ENCODE peak calls at places on chromosomes 11 and 22, in five cellular contexts. One of them, this sample, is unnamed.

GRCh38 chr22:49371325-49372110 is 456.2 kb downstream of the BRD1 start:
- DNase-seq in neuronal stem cell: no peak
- DNase-seq in H9: peak
- DNase-seq in trophoblast cell: no peak
- DNase-seq in H1: no peak
- DNase-seq in this sample: no peak

GRCh38 chr11:112962854-112963367 is 1.7 kb downstream of the NCAM1 start:
- DNase-seq in neuronal stem cell: peak
- DNase-seq in H9: peak
- DNase-seq in trophoblast cell: no peak
- DNase-seq in H1: peak
- DNase-seq in this sample: peak

GRCh38 chr11:100247701-100248100 is 439.4 kb upstream of the ARHGAP42 start:
- DNase-seq in neuronal stem cell: no peak
- DNase-seq in H9: no peak
- DNase-seq in trophoblast cell: no peak
- DNase-seq in H1: no peak
- DNase-seq in this sample: no peak

GRCh38 chr11:42315267-42315666 is 855.8 kb upstream of the LRRC4C start:
- DNase-seq in neuronal stem cell: no peak
- DNase-seq in H9: no peak
- DNase-seq in trophoblast cell: no peak
- DNase-seq in H1: no peak
- DNase-seq in this sample: peak

GRCh38 chr11:112412383-112412782 is 151.7 kb upstream of the PLET1 start:
- DNase-seq in neuronal stem cell: no peak
- DNase-seq in H9: no peak
- DNase-seq in trophoblast cell: no peak
- DNase-seq in H1: no peak
- DNase-seq in this sample: peak

GRCh38 chr11:113184498-113184897 is 129.9 kb upstream of the TTC12 start:
- DNase-seq in neuronal stem cell: no peak
- DNase-seq in H9: no peak
- DNase-seq in trophoblast cell: peak
- DNase-seq in H1: no peak
- DNase-seq in this sample: peak

GRCh38 chr11:128405693-128406364 is 181.5 kb downstream of the ETS1 start:
- DNase-seq in neuronal stem cell: no peak
- DNase-seq in H9: no peak
- DNase-seq in trophoblast cell: no peak
- DNase-seq in H1: no peak
- DNase-seq in this sample: no peak

GRCh38 chr11:59615132-59615636 is 390 bp downstream of the OSBP start:
- DNase-seq in neuronal stem cell: no peak
- DNase-seq in H9: peak
- DNase-seq in trophoblast cell: no peak
- DNase-seq in H1: peak
- DNase-seq in this sample: peak

GRCh38 chr11:44964526-44965209 is 14.0 kb upstream of the TP53I11 start:
- DNase-seq in neuronal stem cell: no peak
- DNase-seq in H9: no peak
- DNase-seq in trophoblast cell: peak
- DNase-seq in H1: no peak
- DNase-seq in this sample: no peak

DNA sequence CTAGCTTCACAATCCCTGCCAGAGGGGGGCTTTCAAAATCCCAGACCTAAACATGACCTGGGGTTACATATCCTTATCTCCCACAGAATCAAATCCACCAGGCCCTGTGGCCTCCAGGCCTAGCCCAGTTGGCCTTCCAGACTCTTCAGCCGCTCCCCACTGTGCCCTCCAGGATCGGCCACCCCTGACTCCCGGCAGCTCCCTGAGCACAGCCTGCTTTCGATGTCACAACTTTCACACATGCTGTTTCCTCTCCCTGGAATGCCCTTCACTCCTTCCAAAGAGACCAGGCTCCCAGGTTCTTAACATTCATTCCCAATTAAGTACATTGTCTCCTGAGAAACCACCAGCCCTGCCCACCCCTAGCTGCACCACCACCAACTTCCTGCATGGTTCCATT is 62.7 kb downstream of the CSNK2A3 start:
- DNase-seq in neuronal stem cell: no peak
- DNase-seq in H9: no peak
- DNase-seq in trophoblast cell: no peak
- DNase-seq in H1: no peak
- DNase-seq in this sample: no peak
- H3K27ac ChIP-seq in neuronal stem cell: no peak
- H3K27ac ChIP-seq in H9: no peak
- H3K27ac ChIP-seq in trophoblast cell: no peak
- H3K27ac ChIP-seq in H1: no peak
- H3K27ac ChIP-seq in this sample: no peak

DNA sequence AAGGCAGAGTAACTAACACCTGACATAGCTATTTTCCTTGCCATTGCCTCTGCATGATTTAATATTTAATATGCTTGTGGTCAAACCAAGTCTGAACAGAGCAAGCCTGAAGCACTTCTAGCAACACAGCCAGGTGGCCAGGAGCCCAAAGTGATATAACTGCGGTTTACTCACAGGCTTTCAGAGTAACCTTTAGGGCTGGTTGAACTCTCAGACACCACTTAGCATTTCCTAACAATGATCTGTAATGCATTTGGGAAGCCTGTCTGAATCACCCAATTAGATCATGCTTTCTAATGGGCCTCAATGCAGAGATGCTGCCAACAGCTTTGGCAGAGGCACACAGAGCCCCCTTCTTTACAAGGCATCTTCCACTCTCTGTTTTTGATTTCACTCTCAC is 96.1 kb downstream of the FDX1 start:
- DNase-seq in neuronal stem cell: no peak
- DNase-seq in H9: no peak
- DNase-seq in trophoblast cell: no peak
- DNase-seq in H1: no peak
- DNase-seq in this sample: peak
- H2BK120ac ChIP-seq in neuronal stem cell: no peak
- H2BK120ac ChIP-seq in H9: no peak
- H2BK120ac ChIP-seq in trophoblast cell: no peak
- H2BK120ac ChIP-seq in H1: no peak
- H2BK120ac ChIP-seq in this sample: no peak

GRCh38 chr22:19469421-19469820 is 9.6 kb downstream of the UFD1 start:
- DNase-seq in neuronal stem cell: no peak
- DNase-seq in H9: no peak
- DNase-seq in trophoblast cell: no peak
- DNase-seq in H1: no peak
- DNase-seq in this sample: no peak
- H2BK12ac ChIP-seq in neuronal stem cell: no peak
- H2BK12ac ChIP-seq in H9: no peak
- H2BK12ac ChIP-seq in trophoblast cell: no peak
- H2BK12ac ChIP-seq in H1: no peak
- H2BK12ac ChIP-seq in this sample: no peak

GRCh38 chr11:12139144-12139881 is 28.9 kb downstream of the MICAL2 start:
- DNase-seq in neuronal stem cell: no peak
- DNase-seq in H9: no peak
- DNase-seq in trophoblast cell: no peak
- DNase-seq in H1: no peak
- DNase-seq in this sample: peak

GRCh38 chr11:12135185-12135584 is 24.8 kb downstream of the MICAL2 start:
- DNase-seq in neuronal stem cell: no peak
- DNase-seq in H9: no peak
- DNase-seq in trophoblast cell: no peak
- DNase-seq in H1: no peak
- DNase-seq in this sample: no peak

GRCh38 chr11:12137005-12137690 is 26.8 kb downstream of the MICAL2 start:
- DNase-seq in neuronal stem cell: no peak
- DNase-seq in H9: no peak
- DNase-seq in trophoblast cell: no peak
- DNase-seq in H1: no peak
- DNase-seq in this sample: no peak

GRCh38 chr11:12140186-12140938 is 30.0 kb downstream of the MICAL2 start:
- DNase-seq in neuronal stem cell: no peak
- DNase-seq in H9: no peak
- DNase-seq in trophoblast cell: peak
- DNase-seq in H1: no peak
- DNase-seq in this sample: peak

DNA sequence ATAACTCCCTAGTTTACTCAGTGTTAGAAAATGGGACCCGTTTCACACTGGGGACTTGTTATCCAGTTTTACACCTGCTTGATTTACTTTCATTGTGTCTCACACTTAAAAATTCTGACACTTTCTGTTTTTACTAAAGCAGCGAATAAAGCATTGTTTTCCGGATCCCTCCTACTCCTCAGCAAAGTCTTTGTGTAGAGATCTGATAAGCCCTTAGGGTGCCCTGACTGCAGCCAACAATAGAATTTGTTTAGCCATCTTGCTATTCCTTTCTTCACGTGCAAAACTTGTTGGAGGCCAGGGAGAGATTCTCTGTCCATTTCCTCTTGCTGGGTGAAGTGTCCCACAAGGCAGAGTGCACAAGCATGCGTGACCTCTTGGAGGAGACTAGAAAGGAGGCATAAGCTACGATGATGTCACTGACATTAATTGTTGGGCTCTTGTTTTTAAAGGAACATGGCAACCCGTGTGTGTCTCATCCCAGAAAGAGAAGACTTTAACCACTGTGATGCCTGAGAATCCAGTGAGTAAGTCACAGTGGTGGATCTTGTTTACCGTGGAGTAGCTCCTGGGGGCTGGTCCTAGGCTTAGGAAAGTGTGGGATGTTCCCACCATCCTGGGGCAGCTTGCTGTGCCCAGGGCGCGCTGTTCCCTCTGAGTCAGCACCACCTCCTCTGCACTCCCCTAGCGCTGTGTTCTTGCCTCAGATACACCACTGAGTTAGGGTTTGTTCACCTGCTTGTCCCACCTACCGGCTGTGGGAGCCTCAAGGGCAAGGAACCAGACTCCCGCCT is 27.7 kb downstream of the MICAL2 start:
- DNase-seq in neuronal stem cell: no peak
- DNase-seq in H9: no peak
- DNase-seq in trophoblast cell: no peak
- DNase-seq in H1: no peak
- DNase-seq in this sample: peak
- H3K27ac ChIP-seq in neuronal stem cell: no peak
- H3K27ac ChIP-seq in H9: no peak
- H3K27ac ChIP-seq in trophoblast cell: no peak
- H3K27ac ChIP-seq in H1: no peak
- H3K27ac ChIP-seq in this sample: peak

GRCh38 chr11:1151366-1152315 is 6.1 kb upstream of the MUC5AC start:
- DNase-seq in neuronal stem cell: no peak
- DNase-seq in H9: peak
- DNase-seq in trophoblast cell: no peak
- DNase-seq in H1: no peak
- DNase-seq in this sample: no peak
- H2BK120ac ChIP-seq in neuronal stem cell: no peak
- H2BK120ac ChIP-seq in H9: no peak
- H2BK120ac ChIP-seq in trophoblast cell: no peak
- H2BK120ac ChIP-seq in H1: no peak
- H2BK120ac ChIP-seq in this sample: no peak

DNA sequence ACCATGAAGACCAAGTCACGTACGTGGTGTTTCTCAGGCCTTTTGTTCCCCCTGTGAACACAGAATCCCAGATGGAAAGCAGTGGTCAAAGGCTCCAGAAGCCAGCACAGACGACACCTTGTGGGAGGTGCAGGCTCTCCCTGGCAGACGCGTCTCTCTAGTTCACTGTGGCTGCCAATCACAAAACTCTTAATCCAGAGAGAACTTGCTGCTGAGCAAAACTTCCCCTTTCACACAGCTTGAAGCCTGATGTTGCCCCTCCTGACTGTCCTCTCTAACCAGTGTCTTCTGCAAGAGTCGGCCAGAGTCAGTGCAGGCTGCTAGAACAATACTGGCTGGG is 67.1 kb downstream of the PIWIL3 start:
- DNase-seq in neuronal stem cell: no peak
- DNase-seq in H9: peak
- DNase-seq in trophoblast cell: no peak
- DNase-seq in H1: peak
- DNase-seq in this sample: no peak
- H2BK12ac ChIP-seq in neuronal stem cell: no peak
- H2BK12ac ChIP-seq in H9: no peak
- H2BK12ac ChIP-seq in trophoblast cell: no peak
- H2BK12ac ChIP-seq in H1: peak
- H2BK12ac ChIP-seq in this sample: no peak